ENCODE peak calls at places on chromosomes 6 and 20, in nine cellular contexts. S is stimulated activated naive B cell treated with anti-CD40 and anti-IgM and Interleukin-4, amounts not matched to agents 10 μg/mL and 1 μg/mL and 100 μg/mL, for 72 hours; W is stimulated activated naive CD8-positive, alpha-beta T cell treated with anti-CD3 and anti-CD28 coated beads, Interleukin-15, amount 100 ng/mL, for 72 hours; E is sciatic nerve; Y is upper lobe of left lung; K is activated naive CD8-positive, alpha-beta T cell treated with anti-CD3 and anti-CD28 coated beads, Interleukin-2, amount 50 U/mL, for 24 hours; Q is Right ventricle myocardium inferior; G is activated CD8-positive, alpha-beta T cell treated with anti-CD3 and anti-CD28 coated beads, Interleukin-2, amount 10 ng/mL, durations not matched to agents 7 days and 5 days; R is upper lobe of right lung. O is an unnamed sample.

GRCh38 chr6:41512146-41512701 is 34.0 kb upstream of the FOXP4 start:
- ATAC-seq in S (no peak), W (no peak), E (no peak), Y (no peak), K (no peak), Q (no peak), G (no peak), R (no peak), O (no peak)

GRCh38 chr6:167898673-167899311 is 72.1 kb downstream of the AFDN start:
- ATAC-seq in S (no peak), W (no peak), E (peak), Y (peak), K (no peak), Q (peak), G (no peak), R (peak), O (no peak)

GRCh38 chr20:9323622-9324021 is 190.8 kb upstream of the LAMP5 start:
- ATAC-seq in S (peak), W (no peak), E (no peak), Y (peak), K (no peak), Q (no peak), G (no peak), R (peak), O (no peak)

GRCh38 chr20:17452441-17452840 is 78.7 kb downstream of the BFSP1 start:
- ATAC-seq in S (no peak), W (no peak), E (no peak), Y (no peak), K (no peak), Q (no peak), G (no peak), R (no peak), O (no peak)

GRCh38 chr6:88294702-88295101 is 128.6 kb upstream of the CNR1 start:
- ATAC-seq in S (no peak), W (no peak), E (no peak), Y (no peak), K (no peak), Q (no peak), G (no peak), R (no peak), O (no peak)

GRCh38 chr6:24949020-24949569 is 13.3 kb upstream of the RIPOR2 start:
- ATAC-seq in S (peak), W (peak), E (no peak), Y (no peak), K (peak), Q (no peak), G (peak), R (no peak), O (peak)

GRCh38 chr6:10315631-10316145 is 99.2 kb downstream of the TFAP2A start:
- ATAC-seq in S (no peak), W (no peak), E (no peak), Y (no peak), K (no peak), Q (no peak), G (no peak), R (no peak), O (no peak)

GRCh38 chr6:147585256-147585655 is 76.8 kb downstream of the SAMD5 start:
- ATAC-seq in S (no peak), W (no peak), E (no peak), Y (peak), K (no peak), Q (no peak), G (no peak), R (no peak), O (no peak)

GRCh38 chr6:90109141-90109540 is 187.5 kb downstream of the BACH2 start:
- ATAC-seq in S (peak), W (peak), E (no peak), Y (no peak), K (peak), Q (no peak), G (peak), R (peak), O (no peak)

GRCh38 chr6:156421933-156422332 is 355.2 kb upstream of the ARID1B start:
- ATAC-seq in S (no peak), W (no peak), E (no peak), Y (no peak), K (no peak), Q (no peak), G (no peak), R (no peak), O (no peak)

GRCh38 chr6:47651505-47651944 is 46.9 kb upstream of the ADGRF4 start:
- ATAC-seq in S (no peak), W (no peak), E (no peak), Y (peak), K (no peak), Q (no peak), G (no peak), R (no peak), O (no peak)

GRCh38 chr6:5905431-5906339 is 101.0 kb downstream of the NRN1 start:
- ATAC-seq in S (no peak), W (no peak), E (peak), Y (peak), K (no peak), Q (peak), G (no peak), R (peak), O (peak)

GRCh38 chr6:143268439-143268838 is 182.1 kb downstream of the ADAT2 start:
- ATAC-seq in S (no peak), W (no peak), E (peak), Y (no peak), K (no peak), Q (no peak), G (no peak), R (no peak), O (no peak)

GRCh38 chr6:21610376-21610775 is 16.8 kb downstream of the SOX4 start:
- ATAC-seq in S (peak), W (no peak), E (no peak), Y (no peak), K (no peak), Q (no peak), G (no peak), R (no peak), O (no peak)